ENCODE peak calls at places on chromosomes 6 and 20, in ten cellular contexts. K is tibial nerve, N is A549, S is astrocyte, T is coronary artery, A is esophagus squamous epithelium, I is heart left ventricle, O is lung, Z is IMR-90, V is heart right ventricle. X is an unnamed sample.

GRCh38 chr20:50403565-50404418 is 106.4 kb upstream of the PTPN1 start:
- DNase-seq in S (no peak), N (no peak), I (no peak), V (no peak), A (no peak), K (no peak), Z (no peak), T (no peak), O (no peak), X (no peak)

GRCh38 chr6:52574709-52575489 is 2.0 kb downstream of the TRAM2 start:
- DNase-seq in V (no peak), S (no peak), T (no peak), O (peak), I (peak), A (no peak), N (no peak), Z (no peak), K (peak), X (no peak)

GRCh38 chr20:38877483-38877882 is 48.7 kb upstream of the FAM83D start:
- DNase-seq in V (no peak), Z (no peak), T (no peak), A (no peak), I (no peak), S (no peak), O (no peak), K (no peak), N (no peak), X (no peak)

GRCh38 chr6:142740449-142740848 is 204.5 kb downstream of the HIVEP2 start:
- DNase-seq in N (no peak), O (no peak), V (no peak), S (peak), T (no peak), K (no peak), I (no peak), Z (no peak), A (no peak), X (no peak)

GRCh38 chr6:28922004-28922840 is 1.6 kb downstream of the TRIM27 start:
- DNase-seq in K (no peak), A (no peak), I (no peak), Z (peak), N (peak), V (no peak), T (no peak), O (peak), S (peak), X (no peak)

GRCh38 chr6:15512126-15512525 is 150.7 kb downstream of the DTNBP1 start:
- DNase-seq in T (no peak), A (no peak), O (no peak), I (no peak), V (no peak), Z (no peak), N (peak), K (no peak), S (no peak), X (no peak)

GRCh38 chr6:137044366-137045220 is at the start of gene IL20RA:
- DNase-seq in V (peak), N (no peak), S (no peak), I (peak), A (no peak), O (peak), K (no peak), T (no peak), Z (no peak), X (peak)

GRCh38 chr6:100464162-100464851 is 414 bp downstream of the SIM1 start:
- DNase-seq in N (no peak), O (no peak), S (no peak), Z (no peak), V (no peak), A (no peak), K (no peak), T (no peak), I (no peak), X (no peak)

GRCh38 chr6:1062786-1063545 is 248.9 kb upstream of the FOXQ1 start:
- DNase-seq in N (no peak), A (no peak), I (no peak), S (no peak), V (no peak), O (no peak), T (no peak), Z (peak), K (no peak), X (no peak)

GRCh38 chr6:7590918-7591302 is 912 bp downstream of the SNRNP48 start:
- DNase-seq in O (no peak), K (no peak), Z (peak), S (no peak), V (no peak), I (peak), A (no peak), N (no peak), T (no peak), X (no peak)

GRCh38 chr6:114142256-114142655 is 171.3 kb upstream of the HDAC2 start:
- DNase-seq in S (no peak), O (no peak), N (no peak), I (no peak), A (no peak), T (no peak), V (no peak), Z (no peak), K (no peak), X (no peak)

DNA sequence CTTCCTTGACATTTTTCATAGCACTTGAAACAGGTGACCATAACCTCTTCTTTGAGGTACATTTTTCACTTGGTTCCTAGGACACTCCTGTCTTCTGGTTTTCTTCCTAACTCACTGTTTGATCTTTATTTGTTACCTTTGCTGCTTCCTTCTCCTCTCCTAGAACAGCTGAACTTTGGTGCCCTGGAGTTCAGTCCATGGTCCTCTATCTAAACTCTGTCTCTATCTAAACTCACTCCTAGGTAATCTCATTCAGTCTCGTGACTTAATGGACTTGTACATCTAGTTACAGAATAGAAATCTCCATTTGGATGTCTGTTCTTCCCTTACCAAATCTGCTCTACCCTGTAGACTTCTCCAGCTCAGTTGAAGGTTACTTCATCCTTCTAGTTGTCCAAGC is 73.7 kb downstream of the SHPRH start:
- DNase-seq in K (no peak), S (no peak), Z (no peak), I (no peak), O (no peak), V (no peak), T (no peak), N (no peak), A (no peak), X (no peak)
- H3K27ac ChIP-seq in K (no peak), S (no peak), Z (no peak), I (no peak), O (no peak), V (no peak), T (no peak), N (no peak), A (no peak), X (no peak)

GRCh38 chr6:55210952-55211351 is 36.6 kb downstream of the HCRTR2 start:
- DNase-seq in A (no peak), V (no peak), T (no peak), N (no peak), O (no peak), I (no peak), K (no peak), S (no peak), Z (no peak), X (no peak)
- TF ChIP-seq CTCF in A (no peak), V (no peak), T (no peak), N (no peak), O (no peak), I (no peak), K (no peak), S (no peak), Z (no peak), X (no peak)

GRCh38 chr20:57445774-57446173 is 54.6 kb downstream of the RBM38 start:
- DNase-seq in S (no peak), A (no peak), O (no peak), Z (no peak), N (no peak), V (no peak), T (no peak), K (no peak), I (no peak), X (no peak)
- H3K27ac ChIP-seq in S (no peak), A (no peak), O (no peak), Z (no peak), N (no peak), V (peak), T (peak), K (no peak), I (peak), X (no peak)

GRCh38 chr20:23148721-23149570 is 62.8 kb upstream of the CD93 start:
- DNase-seq in A (no peak), O (no peak), N (no peak), I (peak), Z (no peak), T (peak), K (no peak), V (no peak), S (no peak), X (no peak)
- TF ChIP-seq CTCF in A (no peak), O (no peak), N (no peak), I (no peak), Z (no peak), T (no peak), K (no peak), V (no peak), S (no peak), X (no peak)

GRCh38 chr6:45966340-45966739 is 49.3 kb downstream of the CLIC5 start:
- DNase-seq in Z (no peak), I (no peak), A (no peak), T (no peak), K (no peak), O (no peak), N (no peak), S (peak), V (no peak), X (no peak)

GRCh38 chr6:45966797-45967196 is 48.9 kb downstream of the CLIC5 start:
- DNase-seq in S (no peak), T (no peak), I (no peak), K (no peak), V (no peak), A (no peak), N (no peak), Z (no peak), O (no peak), X (no peak)

GRCh38 chr6:45964300-45964699 is 51.4 kb downstream of the CLIC5 start:
- DNase-seq in K (no peak), T (no peak), I (no peak), O (no peak), N (no peak), S (no peak), V (no peak), Z (no peak), A (no peak), X (no peak)

GRCh38 chr6:45965787-45966186 is 49.9 kb downstream of the CLIC5 start:
- DNase-seq in T (no peak), A (no peak), O (no peak), S (peak), I (no peak), K (no peak), V (no peak), Z (peak), N (no peak), X (no peak)

DNA sequence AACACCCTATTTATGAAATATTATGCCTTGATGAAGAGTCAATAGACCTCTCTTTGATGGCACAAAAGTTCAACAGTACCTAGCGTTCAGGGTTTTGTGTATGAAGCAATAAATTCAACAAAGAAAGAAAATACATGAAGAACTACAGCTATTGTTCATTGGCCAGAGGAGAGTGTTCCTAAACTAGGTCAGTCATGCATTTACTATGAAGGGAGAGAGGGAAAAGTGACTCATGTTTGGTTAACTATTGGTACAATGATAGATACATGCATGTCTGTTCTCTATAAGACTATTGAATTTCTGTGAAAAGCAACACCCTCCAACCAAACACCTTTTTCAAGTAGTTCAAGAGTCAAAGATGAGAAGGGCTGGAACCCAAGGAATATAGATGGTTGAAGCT is 50.7 kb downstream of the CLIC5 start:
- DNase-seq in A (no peak), V (no peak), T (no peak), O (no peak), Z (no peak), I (no peak), K (no peak), N (no peak), S (peak), X (no peak)
- H3K27ac ChIP-seq in A (no peak), V (peak), T (no peak), O (no peak), Z (no peak), I (peak), K (no peak), N (no peak), S (no peak), X (no peak)

GRCh38 chr6:2917801-2918495 is 14.8 kb upstream of the SERPINB9 start:
- DNase-seq in I (no peak), V (no peak), O (peak), N (no peak), Z (no peak), K (no peak), A (no peak), T (no peak), S (no peak), X (no peak)
- TF ChIP-seq CTCF in I (no peak), V (no peak), O (no peak), N (no peak), Z (no peak), K (no peak), A (no peak), T (no peak), S (no peak), X (no peak)

GRCh38 chr6:34697544-34697836 is 923 bp upstream of the ILRUN start:
- DNase-seq in I (no peak), S (no peak), A (no peak), N (no peak), O (no peak), V (no peak), K (no peak), Z (no peak), T (no peak), X (no peak)
- H3K27ac ChIP-seq in I (peak), S (no peak), A (peak), N (peak), O (no peak), V (peak), K (peak), Z (no peak), T (peak), X (peak)

GRCh38 chr6:153787341-153787606 is 251.8 kb upstream of the OPRM1 start:
- DNase-seq in S (no peak), K (no peak), V (no peak), O (no peak), N (no peak), Z (no peak), I (no peak), A (no peak), T (no peak), X (no peak)

GRCh38 chr6:153790881-153791473 is 248.1 kb upstream of the OPRM1 start:
- DNase-seq in Z (no peak), I (no peak), O (no peak), K (no peak), A (no peak), V (no peak), N (peak), S (peak), T (no peak), X (no peak)

DNA sequence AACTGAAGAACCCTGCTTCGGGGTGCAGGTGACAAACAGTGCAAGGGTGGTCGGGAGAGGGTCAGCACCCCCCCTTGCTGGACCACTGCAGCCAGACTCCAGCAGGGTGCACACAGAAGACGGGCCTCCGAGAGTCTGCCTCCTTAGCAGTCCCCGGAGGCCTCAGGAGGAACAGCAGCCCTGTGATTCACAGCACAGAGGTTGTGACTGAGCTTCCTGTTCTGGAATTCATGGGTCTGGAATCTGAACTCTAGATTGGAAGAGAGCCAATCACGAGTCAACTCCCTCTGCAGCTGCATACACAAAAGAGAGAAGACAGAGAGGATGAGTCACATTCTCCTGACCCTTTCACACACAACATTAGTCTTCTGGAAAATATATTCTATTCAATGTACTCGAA is 249.0 kb upstream of the OPRM1 start:
- DNase-seq in Z (peak), O (no peak), V (no peak), I (no peak), S (peak), A (no peak), T (no peak), N (peak), K (no peak), X (no peak)
- TF ChIP-seq CTCF in Z (no peak), O (no peak), V (no peak), I (no peak), S (peak), A (no peak), T (no peak), N (no peak), K (no peak), X (no peak)